ENCODE peak calls at places on chromosomes 7 and 10, in seven cellular contexts. V is iPS-NIHi11; K is SK-N-DZ; M is heart left ventricle; I is activated effector memory CD4-positive, alpha-beta T cell treated with anti-CD3 and anti-CD28 coated beads, Interleukin-2, amount 50 U/mL, for 16 hours; L is CD8-positive, alpha-beta memory T cell; U is kidney. D is an unnamed sample.

GRCh38 chr7:112877671-112878460 is 87.7 kb upstream of the TMEM168 start:
- DNase-seq in U (no peak), L (no peak), I (no peak), M (no peak), K (no peak), V (no peak), D (no peak)

GRCh38 chr7:19001854-19002253 is 115.6 kb downstream of the TWIST1 start:
- DNase-seq in L (no peak), I (no peak), U (no peak), V (no peak), M (no peak), K (no peak), D (no peak)

GRCh38 chr10:100346765-100347567 is at the start of gene SCD:
- DNase-seq in K (peak; percentile 98), V (peak; percentile 98), U (peak; percentile 89), L (peak; percentile 66), M (peak; percentile 79), I (peak; percentile 90), D (peak; percentile 83)

GRCh38 chr7:150955519-150956394 is 22.4 kb downstream of the KCNH2 start:
- DNase-seq in L (no peak), U (peak; percentile 89), V (peak; percentile 86), I (no peak), M (peak; percentile 58), K (peak; percentile 85), D (peak; percentile 74)

GRCh38 chr10:88791924-88792323 is 10.6 kb upstream of the LIPM start:
- DNase-seq in M (peak; percentile 14), V (peak; percentile 62), K (peak; percentile 51), I (no peak), L (no peak), U (no peak), D (no peak)

GRCh38 chr7:127901895-127902703 is 129.1 kb downstream of the LRRC4 start:
- DNase-seq in V (no peak), K (no peak), L (no peak), I (no peak), M (no peak), U (no peak), D (no peak)

GRCh38 chr10:132107211-132107946 is 41.6 kb downstream of the JAKMIP3 start:
- DNase-seq in I (no peak), K (no peak), M (peak; percentile 3), U (peak; percentile 37), L (no peak), V (no peak), D (peak; percentile 10)

GRCh38 chr10:95480102-95480900 is 80.9 kb downstream of the SORBS1 start:
- DNase-seq in I (no peak), L (no peak), M (peak; percentile 62), K (no peak), V (no peak), U (no peak), D (no peak)

GRCh38 chr7:11373546-11374142 is 400.0 kb downstream of the PHF14 start:
- DNase-seq in V (peak; percentile 8), I (no peak), M (no peak), L (no peak), K (peak; percentile 36), U (no peak), D (no peak)

GRCh38 chr7:1369856-1370657 is 89.2 kb downstream of the MICALL2 start:
- DNase-seq in V (no peak), U (peak; percentile 54), K (no peak), I (no peak), M (no peak), L (no peak), D (no peak)

GRCh38 chr7:8442814-8443304 is 9.4 kb downstream of the NXPH1 start:
- DNase-seq in K (no peak), U (peak; percentile 71), I (peak; percentile 77), L (no peak), V (peak; percentile 91), M (peak; percentile 37), D (peak; percentile 47)

GRCh38 chr10:12417341-12417740 is 68.0 kb downstream of the CAMK1D start:
- DNase-seq in L (no peak), K (no peak), U (no peak), I (no peak), M (no peak), V (no peak), D (no peak)

GRCh38 chr10:104937528-104937927 is 296.4 kb downstream of the SORCS3 start:
- DNase-seq in K (no peak), U (peak; percentile 60), M (no peak), L (no peak), I (no peak), V (no peak), D (no peak)